ENCODE peak calls at places on chromosomes 11 and 22, in six cellular contexts. S is A549, V is GM12878, R is stomach, I is tibial nerve, B is upper lobe of left lung. N is an unnamed sample.

GRCh38 chr11:131495417-131495816 is 125.0 kb downstream of the NTM start:
- DNase-seq in S (no peak), V (no peak), R (peak), I (peak), B (no peak), N (no peak)

GRCh38 chr11:38446336-38446735 is 1848.3 kb upstream of the RAG2 start:
- DNase-seq in S (no peak), V (no peak), R (no peak), I (no peak), B (no peak), N (no peak)

GRCh38 chr11:104650234-104650633 is 248.0 kb downstream of the CASP12 start:
- DNase-seq in S (no peak), V (no peak), R (no peak), I (no peak), B (no peak), N (no peak)

GRCh38 chr11:86978756-86979608 is 23.8 kb upstream of the FZD4 start:
- DNase-seq in S (peak), V (no peak), R (no peak), I (peak), B (no peak), N (no peak)

GRCh38 chr11:90310210-90310609 is 87.4 kb upstream of the CHORDC1 start:
- DNase-seq in S (no peak), V (no peak), R (no peak), I (no peak), B (no peak), N (no peak)

GRCh38 chr11:122365545-122366380 is 249.7 kb upstream of the BLID start:
- DNase-seq in S (no peak), V (no peak), R (no peak), I (no peak), B (no peak), N (no peak)

GRCh38 chr22:37982151-37982838 is 2.1 kb downstream of the SOX10 start:
- DNase-seq in S (no peak), V (no peak), R (no peak), I (no peak), B (no peak), N (no peak)

GRCh38 chr11:131897247-131897646 is 526.8 kb downstream of the NTM start:
- DNase-seq in S (no peak), V (no peak), R (no peak), I (no peak), B (no peak), N (no peak)

GRCh38 chr11:128291043-128291442 is 296.3 kb downstream of the ETS1 start:
- DNase-seq in S (no peak), V (no peak), R (no peak), I (no peak), B (no peak), N (no peak)

GRCh38 chr11:35420371-35420770 is 1.0 kb upstream of the SLC1A2 start:
- DNase-seq in S (no peak), V (no peak), R (peak), I (no peak), B (no peak), N (no peak)

GRCh38 chr22:43262990-43263644 is 76.2 kb upstream of the TTLL12 start:
- DNase-seq in S (no peak), V (peak), R (peak), I (no peak), B (no peak), N (peak)

GRCh38 chr11:1225386-1226225 is 2.7 kb downstream of the MUC5B start:
- DNase-seq in S (no peak), V (no peak), R (no peak), I (no peak), B (no peak), N (peak)

GRCh38 chr11:112694813-112695212 is 266.4 kb upstream of the NCAM1 start:
- DNase-seq in S (no peak), V (no peak), R (no peak), I (no peak), B (no peak), N (no peak)

GRCh38 chr11:76598426-76598839 is 72.1 kb downstream of the LRRC32 start:
- DNase-seq in S (peak), V (peak), R (no peak), I (no peak), B (no peak), N (no peak)

GRCh38 chr11:102111011-102111786 is 952 bp downstream of the YAP1 start:
- DNase-seq in S (peak), V (no peak), R (peak), I (peak), B (peak), N (peak)

GRCh38 chr11:16606784-16607674 is 131.4 kb upstream of the C11orf58 start:
- DNase-seq in S (no peak), V (no peak), R (peak), I (no peak), B (no peak), N (no peak)

GRCh38 chr11:116055064-116055463 is 550.8 kb upstream of the CADM1 start:
- DNase-seq in S (no peak), V (no peak), R (no peak), I (no peak), B (no peak), N (no peak)

GRCh38 chr11:6307879-6308278 is 12.4 kb downstream of the CAVIN3 start:
- DNase-seq in S (no peak), V (no peak), R (no peak), I (no peak), B (no peak), N (no peak)

GRCh38 chr11:67437082-67437821 is at the start of gene PTPRCAP:
- DNase-seq in S (no peak), V (no peak), R (peak), I (no peak), B (no peak), N (no peak)

GRCh38 chr11:133597236-133597635 is 64.9 kb upstream of the OPCML start:
- DNase-seq in S (no peak), V (no peak), R (no peak), I (no peak), B (no peak), N (no peak)

GRCh38 chr11:101706541-101706940 is 122.7 kb upstream of the TRPC6 start:
- DNase-seq in S (peak), V (no peak), R (no peak), I (no peak), B (no peak), N (no peak)

GRCh38 chr22:49208768-49209252 is 618.9 kb downstream of the BRD1 start:
- DNase-seq in S (no peak), V (no peak), R (peak), I (no peak), B (peak), N (no peak)

GRCh38 chr11:60005360-60005759 is 11.6 kb upstream of the OOSP4B start:
- DNase-seq in S (no peak), V (no peak), R (no peak), I (no peak), B (no peak), N (no peak)

GRCh38 chr22:41682033-41682807 is 6.4 kb downstream of the SNU13 start:
- DNase-seq in S (no peak), V (peak), R (peak), I (peak), B (peak), N (peak)
- TF ChIP-seq EP300 in S (no peak), V (no peak), R (no peak), I (peak), B (no peak), N (no peak)

GRCh38 chr11:126345759-126346585 is 9.5 kb upstream of the ST3GAL4 start:
- DNase-seq in S (no peak), V (no peak), R (no peak), I (no peak), B (peak), N (peak)

GRCh38 chr11:126346586-126346940 is 8.9 kb upstream of the ST3GAL4 start:
- DNase-seq in S (no peak), V (no peak), R (no peak), I (no peak), B (no peak), N (no peak)

GRCh38 chr11:126348806-126349582 is 6.5 kb upstream of the ST3GAL4 start:
- DNase-seq in S (no peak), V (no peak), R (no peak), I (no peak), B (no peak), N (peak)

GRCh38 chr11:126345283-126345682 is 10.2 kb upstream of the ST3GAL4 start:
- DNase-seq in S (no peak), V (no peak), R (no peak), I (no peak), B (no peak), N (no peak)

DNA sequence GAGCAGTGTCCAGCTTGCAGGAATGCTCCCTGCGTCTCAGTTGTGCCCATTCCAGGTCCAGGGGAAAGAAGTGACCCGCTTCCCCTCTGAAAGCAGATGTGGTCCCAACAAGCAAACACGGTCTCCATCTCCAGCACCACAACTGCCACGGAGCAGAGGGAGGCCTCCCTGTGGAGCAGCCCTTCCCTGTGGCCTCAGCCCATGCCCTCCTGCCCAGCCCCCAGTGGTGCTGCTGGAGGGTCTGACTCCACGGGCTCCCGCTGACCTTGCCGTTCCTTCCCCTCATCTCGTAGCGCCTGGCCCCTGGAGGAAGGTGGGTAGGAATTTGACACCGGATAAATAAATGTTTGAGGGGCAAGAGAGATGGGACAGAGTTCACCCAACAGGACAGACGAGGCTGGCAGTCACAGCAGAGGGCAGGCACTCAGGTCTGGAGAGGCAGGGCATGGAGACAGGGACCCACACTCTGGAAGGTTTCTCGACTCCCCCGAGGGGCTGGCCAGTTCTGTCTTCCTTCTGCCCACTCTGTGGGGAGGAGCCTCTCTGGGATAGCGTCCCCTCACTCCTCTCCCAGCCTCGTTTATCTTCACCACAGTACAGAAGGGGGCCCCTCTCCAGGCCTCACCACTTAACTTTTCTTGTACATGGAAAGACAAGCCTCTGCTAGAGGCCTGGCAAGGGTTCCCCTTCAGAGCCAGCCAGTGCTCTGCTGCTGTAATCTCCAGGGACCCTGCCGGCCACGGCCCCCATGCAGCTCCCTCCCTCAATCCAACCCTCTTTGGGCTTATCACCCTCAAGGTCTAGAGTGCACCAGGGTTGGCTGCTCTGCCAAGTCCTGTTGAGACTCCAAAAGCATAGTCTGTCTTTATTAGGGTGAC is 7.5 kb upstream of the ST3GAL4 start:
- DNase-seq in S (no peak), V (no peak), R (no peak), I (no peak), B (no peak), N (peak)
- H3K27ac ChIP-seq in S (no peak), V (no peak), R (no peak), I (peak), B (peak), N (peak)

GRCh38 chr22:46446799-46447198 is 90.6 kb downstream of the CELSR1 start:
- DNase-seq in S (no peak), V (no peak), R (no peak), I (no peak), B (no peak), N (no peak)

GRCh38 chr22:46442217-46442853 is 95.1 kb downstream of the CELSR1 start:
- DNase-seq in S (no peak), V (no peak), R (no peak), I (no peak), B (no peak), N (no peak)

GRCh38 chr22:46444390-46444854 is 93.0 kb downstream of the CELSR1 start:
- DNase-seq in S (no peak), V (no peak), R (peak), I (no peak), B (peak), N (no peak)

GRCh38 chr22:46445771-46446485 is 91.5 kb downstream of the CELSR1 start:
- DNase-seq in S (no peak), V (no peak), R (no peak), I (no peak), B (no peak), N (no peak)

GRCh38 chr22:46443850-46444389 is 93.5 kb downstream of the CELSR1 start:
- DNase-seq in S (no peak), V (no peak), R (peak), I (no peak), B (peak), N (no peak)
- TF ChIP-seq EP300 in S (no peak), V (no peak), R (no peak), I (no peak), B (no peak), N (no peak)

GRCh38 chr22:31618471-31619176 is 43.4 kb downstream of the PISD start:
- DNase-seq in S (no peak), V (no peak), R (no peak), I (no peak), B (no peak), N (no peak)
- H3K27ac ChIP-seq in S (no peak), V (no peak), R (no peak), I (no peak), B (no peak), N (no peak)

GRCh38 chr11:109972939-109973338 is 120.3 kb upstream of the ZC3H12C start:
- DNase-seq in S (no peak), V (no peak), R (no peak), I (no peak), B (no peak), N (no peak)

GRCh38 chr11:109972181-109972715 is 120.9 kb upstream of the ZC3H12C start:
- DNase-seq in S (no peak), V (peak), R (no peak), I (no peak), B (no peak), N (no peak)

GRCh38 chr11:109968781-109969180 is 124.4 kb upstream of the ZC3H12C start:
- DNase-seq in S (no peak), V (no peak), R (no peak), I (no peak), B (no peak), N (no peak)

GRCh38 chr11:109970516-109971183 is 122.5 kb upstream of the ZC3H12C start:
- DNase-seq in S (no peak), V (peak), R (no peak), I (no peak), B (no peak), N (no peak)

DNA sequence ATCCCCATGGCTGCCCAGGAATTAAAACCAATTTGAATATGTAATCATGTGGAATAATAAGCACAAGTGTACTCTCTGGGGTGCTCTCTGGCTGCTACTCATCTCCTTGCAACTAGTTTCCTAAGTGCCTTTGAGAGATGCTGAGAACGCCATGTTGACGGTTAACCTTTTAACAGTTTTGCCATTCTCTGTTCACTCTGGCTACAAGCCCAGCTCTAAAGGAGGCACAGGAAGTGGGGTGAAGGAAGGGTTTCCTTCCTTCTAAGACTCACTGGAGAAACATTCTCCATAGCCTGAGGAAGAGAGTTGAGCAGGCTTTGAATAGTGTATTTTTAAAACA is 122.0 kb upstream of the ZC3H12C start:
- DNase-seq in S (no peak), V (no peak), R (no peak), I (no peak), B (no peak), N (no peak)
- TF ChIP-seq EP300 in S (no peak), V (no peak), R (no peak), I (no peak), B (no peak), N (no peak)

DNA sequence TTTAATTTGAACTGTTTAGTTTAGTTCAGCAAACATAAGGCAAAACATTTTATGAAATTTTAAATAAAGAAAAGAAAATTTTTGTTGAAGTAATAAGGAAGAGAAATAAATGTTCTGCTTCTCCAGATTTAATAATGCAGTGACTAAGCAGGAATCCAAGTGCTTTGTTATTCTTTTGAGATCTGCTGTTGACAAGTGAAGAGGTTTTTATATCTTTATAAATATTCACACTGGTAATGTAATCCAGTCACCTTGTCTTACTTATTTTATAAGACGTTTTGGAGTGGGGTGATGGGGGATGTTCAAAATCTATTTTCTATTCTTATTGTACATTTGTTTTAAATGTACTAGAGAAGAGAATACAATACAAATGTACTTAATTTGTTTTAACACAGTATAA is 725.9 kb upstream of the CCDC179 start:
- DNase-seq in S (no peak), V (no peak), R (no peak), I (no peak), B (no peak), N (no peak)
- H3K27ac ChIP-seq in S (no peak), V (no peak), R (no peak), I (no peak), B (no peak), N (no peak)

DNA sequence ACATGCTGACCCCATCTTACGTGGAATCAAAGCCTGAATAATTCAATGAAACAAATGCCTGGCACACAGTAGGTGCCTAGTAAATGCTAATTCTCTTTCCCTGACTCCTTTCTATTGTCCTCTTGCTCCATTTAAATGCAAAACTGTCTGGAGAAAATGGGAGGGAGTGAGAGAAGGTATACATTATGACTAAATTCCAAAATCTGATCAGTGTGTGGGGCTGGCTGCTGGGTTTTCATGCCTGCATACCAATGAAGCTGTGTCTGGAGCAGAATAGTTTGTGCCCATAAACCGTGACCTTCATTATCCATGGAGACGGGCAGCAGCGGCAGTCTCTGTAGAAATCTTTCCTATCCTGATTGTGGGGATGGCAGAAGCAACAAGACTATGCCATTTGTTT is 223.4 kb upstream of the ZBED5 start:
- DNase-seq in S (no peak), V (no peak), R (no peak), I (no peak), B (no peak), N (no peak)
- TF ChIP-seq EP300 in S (no peak), V (no peak), R (no peak), I (no peak), B (no peak), N (no peak)

N was measured in ovary.